ENCODE peak calls at places on chromosomes 3 and 15, in four cellular contexts. One of them, this sample, is unnamed.

GRCh38 chr3:52530918-52531635 is 2.6 kb downstream of the NT5DC2 start:
- DNase-seq in pancreas: no peak
- DNase-seq in fibroblast of lung: no peak
- DNase-seq in A673: no peak
- DNase-seq in this sample: peak; percentile 31

GRCh38 chr15:80436511-80437307 is 32.5 kb downstream of the ARNT2 start:
- DNase-seq in fibroblast of lung: peak; percentile 82
- DNase-seq in pancreas: no peak
- DNase-seq in A673: no peak
- DNase-seq in this sample: no peak

GRCh38 chr15:90557651-90558084 is 27.9 kb downstream of the CRTC3 start:
- DNase-seq in fibroblast of lung: peak; percentile 87
- DNase-seq in A673: no peak
- DNase-seq in pancreas: peak; percentile 85
- DNase-seq in this sample: peak; percentile 75

GRCh38 chr15:31031471-31032064 is 40.1 kb upstream of the MTMR10 start:
- DNase-seq in fibroblast of lung: peak; percentile 50
- DNase-seq in A673: no peak
- DNase-seq in pancreas: no peak
- DNase-seq in this sample: no peak

GRCh38 chr3:157174265-157174615 is 14.3 kb upstream of the CCNL1 start:
- DNase-seq in A673: no peak
- DNase-seq in fibroblast of lung: no peak
- DNase-seq in pancreas: peak; percentile 39
- DNase-seq in this sample: no peak

GRCh38 chr3:113948015-113948917 is 453 bp downstream of the ZDHHC23 start:
- DNase-seq in fibroblast of lung: peak; percentile 6
- DNase-seq in A673: peak; percentile 26
- DNase-seq in pancreas: peak; percentile 71
- DNase-seq in this sample: no peak

GRCh38 chr15:42401544-42402478 is 42.5 kb downstream of the CAPN3 start:
- DNase-seq in fibroblast of lung: no peak
- DNase-seq in A673: no peak
- DNase-seq in pancreas: no peak
- DNase-seq in this sample: no peak

GRCh38 chr3:115825046-115825445 is 201.7 kb downstream of the GAP43 start:
- DNase-seq in fibroblast of lung: peak; percentile 96
- DNase-seq in A673: no peak
- DNase-seq in pancreas: no peak
- DNase-seq in this sample: no peak

GRCh38 chr15:89822951-89823701 is 8.5 kb upstream of the ANPEP start:
- DNase-seq in fibroblast of lung: peak; percentile 50
- DNase-seq in pancreas: no peak
- DNase-seq in A673: no peak
- DNase-seq in this sample: no peak

GRCh38 chr3:52093751-52094525 is 37.6 kb upstream of the DUSP7 start:
- DNase-seq in pancreas: no peak
- DNase-seq in A673: no peak
- DNase-seq in fibroblast of lung: peak; percentile 70
- DNase-seq in this sample: no peak

GRCh38 chr3:67389176-67389575 is 265.2 kb downstream of the SUCLG2 start:
- DNase-seq in fibroblast of lung: no peak
- DNase-seq in A673: no peak
- DNase-seq in pancreas: no peak
- DNase-seq in this sample: no peak

GRCh38 chr15:75606711-75607684 is 18.5 kb downstream of the SNUPN start:
- DNase-seq in pancreas: no peak
- DNase-seq in fibroblast of lung: peak; percentile 75
- DNase-seq in A673: no peak
- DNase-seq in this sample: no peak
- H3K27ac ChIP-seq in pancreas: no peak overlapping the region
- H3K27ac ChIP-seq in fibroblast of lung: no peak overlapping the region
- H3K27ac ChIP-seq in A673: no peak overlapping the region
- H3K27ac ChIP-seq in this sample: no peak overlapping the region

DNA sequence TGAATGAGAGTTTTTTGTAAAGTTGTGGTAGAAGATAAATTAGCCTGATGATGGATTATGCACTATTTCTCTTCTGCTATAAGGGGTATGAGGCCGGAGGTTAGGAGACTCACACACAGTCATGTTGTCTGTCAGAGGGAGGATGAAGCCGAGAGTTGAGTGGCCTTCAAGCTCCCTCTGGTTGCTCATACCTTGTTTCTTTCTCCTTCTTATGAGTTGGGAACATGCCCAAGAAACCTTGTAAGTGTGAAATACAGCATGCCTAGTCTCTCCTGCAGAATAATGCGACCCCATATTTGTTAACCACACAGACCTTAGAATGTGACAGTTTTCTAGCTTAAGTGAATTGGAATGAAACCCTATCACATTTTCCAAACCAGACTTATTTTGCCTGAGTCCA is 366.6 kb downstream of the PTPRG start:
- DNase-seq in fibroblast of lung: peak; percentile 66
- DNase-seq in pancreas: no peak
- DNase-seq in A673: no peak
- DNase-seq in this sample: no peak
- H3K27ac ChIP-seq in fibroblast of lung: no peak overlapping the region
- H3K27ac ChIP-seq in pancreas: no peak overlapping the region
- H3K27ac ChIP-seq in A673: no peak overlapping the region
- H3K27ac ChIP-seq in this sample: no peak overlapping the region

GRCh38 chr3:177466076-177466475 is 268.8 kb upstream of the TBL1XR1 start:
- DNase-seq in pancreas: no peak
- DNase-seq in A673: no peak
- DNase-seq in fibroblast of lung: peak; percentile 63
- DNase-seq in this sample: no peak

GRCh38 chr3:177467268-177467985 is 270.1 kb upstream of the TBL1XR1 start:
- DNase-seq in pancreas: no peak
- DNase-seq in fibroblast of lung: no peak
- DNase-seq in A673: no peak
- DNase-seq in this sample: no peak

GRCh38 chr3:177465243-177465642 is 268.0 kb upstream of the TBL1XR1 start:
- DNase-seq in fibroblast of lung: no peak
- DNase-seq in A673: no peak
- DNase-seq in pancreas: no peak
- DNase-seq in this sample: no peak

GRCh38 chr3:177464392-177465225 is 267.3 kb upstream of the TBL1XR1 start:
- DNase-seq in fibroblast of lung: no peak
- DNase-seq in pancreas: no peak
- DNase-seq in A673: no peak
- DNase-seq in this sample: no peak

GRCh38 chr3:177463863-177464262 is 266.6 kb upstream of the TBL1XR1 start:
- DNase-seq in fibroblast of lung: peak; percentile 93
- DNase-seq in pancreas: no peak
- DNase-seq in A673: no peak
- DNase-seq in this sample: no peak
- H3K27ac ChIP-seq in fibroblast of lung: no peak overlapping the region
- H3K27ac ChIP-seq in pancreas: no peak overlapping the region
- H3K27ac ChIP-seq in A673: no peak overlapping the region
- H3K27ac ChIP-seq in this sample: no peak overlapping the region

GRCh38 chr15:100714034-100714748 is 111.8 kb downstream of the ASB7 start:
- DNase-seq in fibroblast of lung: no peak
- DNase-seq in A673: no peak
- DNase-seq in pancreas: peak; percentile 10
- DNase-seq in this sample: no peak

GRCh38 chr15:100714749-100715342 is 112.5 kb downstream of the ASB7 start:
- DNase-seq in fibroblast of lung: no peak
- DNase-seq in pancreas: peak; percentile 4
- DNase-seq in A673: no peak
- DNase-seq in this sample: no peak

GRCh38 chr15:100717596-100717995 is 115.2 kb downstream of the ASB7 start:
- DNase-seq in pancreas: peak; percentile 10
- DNase-seq in A673: no peak
- DNase-seq in fibroblast of lung: no peak
- DNase-seq in this sample: no peak

GRCh38 chr15:100716456-100717085 is 114.2 kb downstream of the ASB7 start:
- DNase-seq in pancreas: peak; percentile 8
- DNase-seq in A673: no peak
- DNase-seq in fibroblast of lung: no peak
- DNase-seq in this sample: no peak

DNA sequence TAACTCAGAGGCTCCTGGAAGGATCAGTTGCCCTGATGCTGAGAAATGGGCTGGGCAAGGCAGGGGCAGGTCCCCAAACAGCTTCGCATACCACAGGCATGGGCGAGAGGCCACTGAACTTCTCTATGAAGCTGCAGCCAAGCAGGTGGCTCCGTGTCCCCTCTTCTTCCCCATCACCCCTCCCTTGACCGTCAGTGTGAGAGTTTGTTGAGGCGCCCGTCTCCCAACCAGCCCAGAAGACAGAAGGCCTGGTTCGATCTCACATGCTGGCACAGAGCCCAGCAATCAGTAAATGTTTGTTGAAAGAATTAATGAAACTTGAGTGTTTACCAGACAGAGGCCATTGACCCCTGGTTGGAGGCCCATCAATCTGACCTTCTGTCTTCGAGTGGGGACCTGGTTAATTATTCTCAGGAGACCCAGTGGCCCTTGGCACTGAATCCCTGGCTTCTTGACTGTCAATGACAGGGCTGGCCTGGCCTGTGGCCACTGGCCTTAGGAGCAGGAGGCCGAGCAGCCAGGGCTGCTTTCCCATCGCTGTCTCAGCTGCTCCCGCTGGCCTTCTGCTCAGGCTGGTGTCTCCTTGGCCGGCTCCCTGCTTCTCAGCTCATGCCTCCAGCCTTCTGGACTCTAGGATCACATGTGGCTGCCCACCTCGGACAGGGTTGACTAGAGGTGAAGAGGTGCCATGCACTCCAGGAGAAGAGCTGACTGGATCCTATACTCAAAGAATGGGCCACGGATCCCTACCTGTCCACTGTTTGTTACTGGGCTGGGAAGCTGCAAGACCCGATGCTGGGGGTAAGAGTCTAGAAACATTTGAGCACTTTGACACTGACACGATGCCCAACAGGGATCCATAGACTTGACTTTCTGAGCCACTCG is 113.4 kb downstream of the ASB7 start:
- DNase-seq in pancreas: peak; percentile 81
- DNase-seq in A673: no peak
- DNase-seq in fibroblast of lung: no peak
- DNase-seq in this sample: no peak
- H3K27ac ChIP-seq in pancreas: peak overlapping the region; percentile 76
- H3K27ac ChIP-seq in A673: no peak overlapping the region
- H3K27ac ChIP-seq in fibroblast of lung: no peak overlapping the region
- H3K27ac ChIP-seq in this sample: no peak overlapping the region

GRCh38 chr3:138694287-138695007 is 85.9 kb downstream of the FAIM start:
- DNase-seq in fibroblast of lung: peak; percentile 99
- DNase-seq in pancreas: no peak
- DNase-seq in A673: no peak
- DNase-seq in this sample: no peak
- H3K27ac ChIP-seq in fibroblast of lung: peak overlapping the region; percentile 67
- H3K27ac ChIP-seq in pancreas: peak overlapping the region; percentile 24
- H3K27ac ChIP-seq in A673: no peak overlapping the region
- H3K27ac ChIP-seq in this sample: no peak overlapping the region

GRCh38 chr15:101136381-101137268 is 115.2 kb downstream of the CHSY1 start:
- DNase-seq in A673: no peak
- DNase-seq in fibroblast of lung: no peak
- DNase-seq in pancreas: no peak
- DNase-seq in this sample: no peak
- H3K27ac ChIP-seq in A673: no peak overlapping the region
- H3K27ac ChIP-seq in fibroblast of lung: no peak overlapping the region
- H3K27ac ChIP-seq in pancreas: no peak overlapping the region
- H3K27ac ChIP-seq in this sample: no peak overlapping the region

GRCh38 chr3:42525212-42525611 is 22.8 kb downstream of the VIPR1 start:
- DNase-seq in pancreas: no peak
- DNase-seq in fibroblast of lung: no peak
- DNase-seq in A673: no peak
- DNase-seq in this sample: no peak
- H3K27ac ChIP-seq in pancreas: no peak overlapping the region
- H3K27ac ChIP-seq in fibroblast of lung: no peak overlapping the region
- H3K27ac ChIP-seq in A673: no peak overlapping the region
- H3K27ac ChIP-seq in this sample: no peak overlapping the region

DNA sequence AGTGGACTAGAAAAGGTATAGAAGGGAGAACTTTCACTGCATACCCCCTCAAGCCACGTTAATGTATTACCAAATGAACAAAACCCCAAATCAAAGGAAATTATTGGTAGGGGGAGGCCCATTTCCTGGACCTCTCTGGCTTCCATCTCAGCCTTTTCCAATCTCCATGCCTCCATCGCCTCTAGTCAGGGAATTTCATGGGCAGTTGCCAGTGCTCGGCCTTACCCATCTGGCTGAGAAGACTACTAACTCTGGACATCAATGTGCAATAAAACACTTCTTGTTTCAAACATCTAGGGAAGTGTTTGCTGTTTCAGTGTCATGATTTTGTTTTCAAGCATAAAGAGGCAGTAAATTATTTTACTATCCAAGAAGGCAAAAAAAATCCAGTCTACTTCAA is 14.8 kb downstream of the LDHAL6B start:
- DNase-seq in fibroblast of lung: no peak
- DNase-seq in pancreas: no peak
- DNase-seq in A673: no peak
- DNase-seq in this sample: no peak
- H3K27ac ChIP-seq in fibroblast of lung: peak overlapping the region; percentile 46
- H3K27ac ChIP-seq in pancreas: no peak overlapping the region
- H3K27ac ChIP-seq in A673: no peak overlapping the region
- H3K27ac ChIP-seq in this sample: no peak overlapping the region

GRCh38 chr3:48687220-48687678 is 1.5 kb upstream of the NCKIPSD start:
- DNase-seq in A673: no peak
- DNase-seq in pancreas: no peak
- DNase-seq in fibroblast of lung: no peak
- DNase-seq in this sample: no peak
- H3K27ac ChIP-seq in A673: no peak overlapping the region
- H3K27ac ChIP-seq in pancreas: no peak overlapping the region
- H3K27ac ChIP-seq in fibroblast of lung: no peak overlapping the region
- H3K27ac ChIP-seq in this sample: no peak overlapping the region